ENCODE peak calls at places on chromosomes 4 and X, in seven cellular contexts. P is ascending aorta; U is naive thymus-derived CD4-positive, alpha-beta T cell; A is tibial nerve; K is A549; W is fibroblast of lung; S is K562. T is an unnamed sample. For H3K9me3, the result is how much of the 10 kb centered on the place peaks cover.

GRCh38 chr4:157004279-157005161 is 32.9 kb upstream of the PDGFC start:
- DNase-seq in P (no peak), A (no peak), U (no peak), W (peak), S (no peak), K (no peak), T (no peak)

GRCh38 chr4:47838445-47838844 is 578 bp upstream of the CORIN start:
- DNase-seq in P (no peak), W (no peak), A (no peak), U (no peak), K (no peak), S (no peak), T (no peak)

GRCh38 chrX:56281789-56282188 is 49.6 kb downstream of the KLF8 start:
- DNase-seq in K (peak), W (peak), S (no peak), A (no peak), P (no peak), U (no peak), T (no peak)

GRCh38 chrX:32421266-32421665 is 790.1 kb downstream of the DMD start:
- DNase-seq in W (peak), P (no peak), A (no peak), K (no peak), S (no peak), U (no peak), T (no peak)

GRCh38 chrX:74248889-74249288 is 55.1 kb upstream of the ZCCHC13 start:
- DNase-seq in S (no peak), U (no peak), A (no peak), W (peak), K (no peak), P (no peak), T (no peak)

GRCh38 chr4:175412744-175413143 is 399.3 kb downstream of the GPM6A start:
- DNase-seq in S (no peak), P (no peak), U (no peak), A (no peak), K (no peak), W (peak), T (no peak)

GRCh38 chrX:97234471-97235097 is 350.9 kb downstream of the RPA4 start:
- DNase-seq in U (no peak), W (no peak), K (no peak), S (no peak), P (no peak), A (no peak), T (no peak)

GRCh38 chr4:3402409-3403103 is 39.2 kb upstream of the HGFAC start:
- DNase-seq in K (no peak), W (peak), U (no peak), S (no peak), A (no peak), P (peak), T (no peak)

GRCh38 chr4:112766422-112766821 is 129.5 kb downstream of the LARP7 start:
- DNase-seq in A (no peak), P (no peak), S (no peak), W (peak), U (no peak), K (no peak), T (no peak)

GRCh38 chr4:105837037-105837436 is 58.2 kb upstream of the NPNT start:
- DNase-seq in U (no peak), P (no peak), W (no peak), A (no peak), S (no peak), K (no peak), T (no peak)

GRCh38 chr4:61614256-61614655 is 414.1 kb downstream of the ADGRL3 start:
- DNase-seq in U (no peak), K (no peak), P (no peak), A (no peak), S (no peak), W (no peak), T (no peak)

GRCh38 chr4:113683143-113683542 is 78.4 kb downstream of the CAMK2D start:
- DNase-seq in P (no peak), S (no peak), A (no peak), W (no peak), U (peak), K (no peak), T (peak)

GRCh38 chr4:122285285-122285684 is 93.5 kb upstream of the ADAD1 start:
- DNase-seq in P (no peak), S (peak), K (no peak), A (no peak), U (no peak), W (peak), T (no peak)

GRCh38 chrX:102976290-102976689 is 39.2 kb downstream of the RAB40AL start:
- DNase-seq in U (no peak), S (no peak), W (no peak), A (no peak), P (no peak), K (no peak), T (no peak)

GRCh38 chrX:129843209-129843458 is 552 bp downstream of the ZDHHC9 start:
- DNase-seq in U (no peak), W (no peak), A (no peak), S (no peak), P (no peak), K (no peak), T (no peak)

GRCh38 chr4:39390603-39391002 is 16.1 kb upstream of the KLB start:
- DNase-seq in S (no peak), P (no peak), A (no peak), K (no peak), U (no peak), W (no peak), T (no peak)

GRCh38 chr4:19944806-19945205 is 306.9 kb upstream of the SLIT2 start:
- DNase-seq in P (no peak), U (no peak), S (no peak), K (no peak), W (no peak), A (no peak), T (no peak)

GRCh38 chrX:22186165-22186564 is 86.5 kb upstream of the CBLL2 start:
- DNase-seq in U (no peak), P (no peak), S (no peak), W (no peak), K (no peak), A (no peak), T (no peak)

GRCh38 chr4:73341454-73341853 is 62.6 kb upstream of the ALB start:
- DNase-seq in W (peak), U (no peak), A (no peak), P (no peak), S (peak), K (peak), T (no peak)

GRCh38 chr4:85703098-85703497 is 228.1 kb downstream of the ARHGAP24 start:
- DNase-seq in K (no peak), U (no peak), A (no peak), P (no peak), S (no peak), W (no peak), T (no peak)

GRCh38 chr4:66929748-66930147 is 615.6 kb downstream of the CENPC start:
- DNase-seq in K (no peak), A (no peak), W (no peak), U (no peak), S (no peak), P (no peak), T (no peak)

GRCh38 chr4:26151615-26152014 is 169.2 kb upstream of the RBPJ start:
- DNase-seq in A (no peak), P (peak), U (no peak), W (peak), K (no peak), S (no peak), T (no peak)

GRCh38 chrX:106050054-106050453 is 11.5 kb upstream of the SERPINA7 start:
- DNase-seq in P (no peak), A (no peak), W (no peak), U (no peak), S (no peak), K (no peak), T (no peak)

GRCh38 chr4:1508161-1509160 is 102.2 kb upstream of the NKX1-1 start:
- DNase-seq in K (no peak), W (no peak), S (no peak), U (no peak), P (no peak), A (no peak), T (peak)

GRCh38 chrX:10709276-10709675 is 88.9 kb upstream of the MID1 start:
- DNase-seq in W (no peak), P (no peak), A (no peak), K (no peak), S (no peak), U (no peak), T (no peak)

DNA sequence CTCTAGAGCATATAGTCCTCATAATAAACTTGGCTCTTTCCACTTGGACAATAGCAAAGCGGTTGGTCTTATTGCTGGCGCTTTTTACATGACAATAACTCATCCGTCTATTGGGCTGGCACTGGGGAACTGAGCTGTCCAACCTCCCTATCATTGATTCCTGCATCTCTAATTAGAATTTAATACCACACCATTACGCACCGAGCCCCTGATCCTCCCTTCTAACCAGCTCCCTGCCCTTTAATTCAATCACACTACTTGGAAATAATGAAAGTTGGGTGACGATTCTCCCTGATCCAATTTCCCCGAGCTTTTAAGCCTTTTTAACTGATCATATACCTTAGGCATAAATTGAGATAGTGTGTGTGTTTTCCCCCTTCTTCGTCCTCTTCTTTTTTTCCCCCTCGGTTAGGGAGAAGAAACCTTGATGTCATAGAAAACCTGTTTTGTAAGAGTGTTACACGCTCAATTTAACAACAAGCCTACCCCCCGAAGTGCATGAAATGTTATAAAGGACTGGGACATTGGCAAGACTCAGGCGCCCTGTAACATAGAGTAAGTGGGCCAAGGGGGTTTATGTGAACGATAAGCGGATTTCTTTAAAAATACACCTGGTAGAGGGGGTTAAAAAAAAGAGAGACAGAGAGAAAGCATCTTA is 392 bp upstream of the PHOX2B start:
- DNase-seq in A (no peak), P (no peak), K (no peak), S (no peak), U (no peak), W (no peak), T (no peak)
- H3K9me3 ChIP-seq in A (under half), P (under half), K (under half), S (under half), U (under half), W (under half), T (under half)

GRCh38 chrX:148371251-148371650 is 129.2 kb upstream of the AFF2 start:
- DNase-seq in P (no peak), S (no peak), W (no peak), K (no peak), U (no peak), A (no peak), T (no peak)
- H3K9me3 ChIP-seq in P (under half), S (under half), W (under half), K (under half), U (under half), A (under half), T (under half)

DNA sequence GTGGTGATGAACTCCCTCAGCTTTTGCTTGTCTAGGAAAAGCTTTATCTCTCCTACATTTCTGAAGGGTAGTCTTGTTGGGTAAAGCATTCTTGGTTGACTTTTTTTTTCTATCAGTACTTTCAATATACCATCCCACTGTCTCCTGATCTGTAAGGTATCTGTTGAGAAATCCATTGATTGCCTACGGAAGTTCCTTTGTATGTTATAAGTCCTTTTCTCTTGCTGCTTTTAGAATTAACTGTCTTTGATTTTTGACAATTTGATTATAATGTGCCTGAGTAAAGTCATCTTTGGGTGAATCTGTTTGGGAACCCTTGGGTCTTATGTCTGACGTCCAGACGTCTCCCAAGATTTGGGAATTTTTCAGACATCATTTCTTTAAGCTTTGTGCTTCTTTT is 30.8 kb downstream of the SCLT1 start:
- DNase-seq in A (no peak), K (no peak), W (no peak), P (no peak), U (no peak), S (no peak), T (no peak)
- H3K9me3 ChIP-seq in A (half or more), K (under half), W (under half), P (under half), U (under half), S (under half), T (under half)

GRCh38 chr4:252065-252601 is 53.1 kb downstream of the ZNF732 start:
- DNase-seq in P (no peak), K (no peak), W (no peak), S (no peak), U (no peak), A (no peak), T (no peak)

GRCh38 chr4:256492-256891 is 48.8 kb downstream of the ZNF732 start:
- DNase-seq in K (no peak), U (no peak), A (no peak), S (no peak), W (no peak), P (no peak), T (no peak)

DNA sequence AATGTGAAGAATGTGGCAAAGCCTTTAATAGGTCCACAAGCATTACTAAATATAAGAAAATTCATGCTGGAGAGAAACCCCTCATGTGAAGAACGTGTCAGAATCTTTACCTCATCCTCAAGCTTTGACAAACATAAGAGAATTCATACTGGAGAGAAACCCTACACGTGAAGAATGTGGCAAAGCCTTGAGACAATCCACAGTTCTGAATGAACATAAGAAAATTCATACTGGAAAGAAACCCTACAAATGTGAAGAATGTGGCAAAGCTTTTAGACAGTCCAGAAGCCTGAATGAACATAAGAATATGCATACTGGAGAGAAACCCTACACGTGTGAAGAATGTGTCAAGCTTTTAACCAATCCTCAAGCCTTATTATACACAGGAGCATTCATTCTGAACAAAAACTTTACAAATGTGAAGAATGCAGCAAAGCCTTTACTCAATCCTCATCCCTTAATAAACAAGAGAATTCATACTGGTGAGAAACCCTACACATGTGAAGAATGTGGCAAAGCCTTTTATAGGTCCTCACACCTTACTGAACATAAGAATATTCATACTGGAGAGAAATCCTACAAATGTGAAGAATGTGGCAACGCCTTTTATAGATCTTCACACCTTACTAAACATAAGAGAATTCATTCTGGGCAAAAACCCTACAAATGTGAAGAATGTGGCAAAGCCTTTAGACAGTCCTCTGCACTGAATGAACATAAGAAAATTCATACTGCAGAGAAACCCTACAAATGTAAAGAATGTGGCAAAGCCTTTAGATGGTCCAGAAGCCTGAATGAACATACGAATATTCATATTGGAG is 51.1 kb downstream of the ZNF732 start:
- DNase-seq in S (no peak), A (no peak), W (no peak), U (no peak), K (no peak), P (no peak), T (no peak)
- H3K9me3 ChIP-seq in S (under half), A (half or more), W (under half), U (under half), K (under half), P (half or more), T (under half)

DNA sequence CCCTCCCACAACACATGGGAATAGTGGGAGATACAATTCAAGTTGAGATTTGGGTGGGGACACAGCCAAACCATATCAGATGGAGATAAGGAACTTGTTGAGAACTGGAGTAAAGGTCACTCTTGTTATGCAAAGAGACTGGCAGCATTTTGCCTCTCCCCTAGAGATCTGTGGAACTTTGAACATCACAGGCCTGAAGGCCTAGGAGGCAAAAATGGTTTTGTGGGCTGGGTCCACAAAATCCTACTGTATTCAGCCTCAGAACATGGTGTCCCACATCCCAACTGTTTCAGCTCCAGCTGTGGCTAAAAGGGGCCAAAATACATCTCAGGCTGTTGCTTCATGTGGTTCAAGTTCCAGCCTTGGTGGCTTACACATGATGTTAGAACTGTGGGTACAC is 1247.8 kb upstream of the IGFBP7 start:
- DNase-seq in S (no peak), P (no peak), K (no peak), W (no peak), U (no peak), A (no peak), T (no peak)
- H3K9me3 ChIP-seq in S (under half), P (under half), K (under half), W (under half), U (under half), A (under half), T (under half)